ENCODE peak calls at places on chromosomes 13 and 19, in six cellular contexts. I is cardiac muscle cell, J is vagina, V is suprapubic skin, G is tibial nerve, B is stomach. K is an unnamed sample.

GRCh38 chr19:37251308-37252229 is 33.6 kb downstream of the ZNF383 start:
- DNase-seq in I (no peak), G (peak), V (no peak), B (peak), J (no peak), K (no peak)

GRCh38 chr13:21364357-21364756 is 94.7 kb downstream of the ZDHHC20 start:
- DNase-seq in J (no peak), G (no peak), V (no peak), I (no peak), B (no peak), K (no peak)

GRCh38 chr13:23656637-23657036 is 86.4 kb downstream of the TNFRSF19 start:
- DNase-seq in J (no peak), B (no peak), V (no peak), I (no peak), G (no peak), K (no peak)

GRCh38 chr19:722553-723101 is 13.9 kb downstream of the PALM start:
- DNase-seq in B (no peak), J (no peak), G (no peak), I (no peak), V (no peak), K (no peak)

GRCh38 chr13:49098771-49099512 is 121.2 kb upstream of the MLNR start:
- DNase-seq in G (no peak), V (no peak), I (no peak), J (no peak), B (no peak), K (no peak)

GRCh38 chr13:72166102-72166660 is 299.2 kb upstream of the DACH1 start:
- DNase-seq in I (no peak), V (no peak), B (no peak), G (no peak), J (no peak), K (no peak)

GRCh38 chr13:112343591-112343990 is 32.6 kb upstream of the SPACA7 start:
- DNase-seq in I (no peak), V (no peak), G (no peak), B (no peak), J (no peak), K (no peak)

GRCh38 chr13:28819046-28819747 is 942 bp upstream of the MTUS2 start:
- DNase-seq in G (no peak), V (no peak), I (peak), B (no peak), J (no peak), K (no peak)

GRCh38 chr19:35399948-35400772 is 29.3 kb downstream of the GPR42 start:
- DNase-seq in V (no peak), I (no peak), G (no peak), J (no peak), B (no peak), K (no peak)

GRCh38 chr13:57569981-57570380 is 61.6 kb upstream of the PCDH17 start:
- DNase-seq in I (no peak), G (no peak), J (no peak), V (no peak), B (no peak), K (no peak)

GRCh38 chr13:113034451-113035208 is 65.6 kb downstream of the MCF2L start:
- DNase-seq in V (no peak), I (peak), B (peak), J (no peak), G (peak), K (no peak)

GRCh38 chr13:100525453-100526298 is 62.9 kb downstream of the GGACT start:
- DNase-seq in B (no peak), J (no peak), G (no peak), V (no peak), I (peak), K (no peak)

GRCh38 chr19:52945652-52946321 is 16.9 kb downstream of the ZNF816 start:
- DNase-seq in I (no peak), B (peak), G (no peak), J (no peak), V (no peak), K (no peak)

GRCh38 chr19:7699003-7699402 is 2.9 kb downstream of the FCER2 start:
- DNase-seq in J (no peak), B (no peak), I (no peak), V (no peak), G (no peak), K (no peak)

GRCh38 chr19:18401580-18402112 is 4.2 kb upstream of the LRRC25 start:
- DNase-seq in J (no peak), B (no peak), G (peak), I (no peak), V (no peak), K (no peak)

GRCh38 chr19:41918095-41918494 is 10.2 kb downstream of the ERFL start:
- DNase-seq in V (no peak), G (no peak), I (no peak), J (no peak), B (no peak), K (no peak)

GRCh38 chr13:95676100-95676774 is 702 bp upstream of the DNAJC3 start:
- DNase-seq in G (peak), B (peak), I (no peak), J (no peak), V (no peak), K (no peak)

GRCh38 chr13:45847554-45848224 is 3.9 kb downstream of the SIAH3 start:
- DNase-seq in I (peak), B (peak), V (no peak), J (no peak), G (peak), K (no peak)

GRCh38 chr13:23617551-23618014 is 47.4 kb downstream of the TNFRSF19 start:
- DNase-seq in G (no peak), V (no peak), I (no peak), J (no peak), B (no peak), K (no peak)

GRCh38 chr13:85261757-85262346 is 537.4 kb downstream of the SLITRK6 start:
- DNase-seq in I (peak), G (no peak), V (no peak), B (no peak), J (no peak), K (no peak)

GRCh38 chr13:42997381-42997780 is 5.3 kb upstream of the EPSTI1 start:
- DNase-seq in B (no peak), I (peak), G (no peak), V (no peak), J (no peak), K (no peak)

GRCh38 chr19:17107546-17108452 is 32.2 kb downstream of the MYO9B start:
- DNase-seq in I (no peak), V (peak), B (peak), J (no peak), G (peak), K (peak)

GRCh38 chr19:45469835-45470146 is 2.0 kb downstream of the FOSB start:
- DNase-seq in G (no peak), B (peak), J (no peak), V (no peak), I (peak), K (no peak)

GRCh38 chr19:5967994-5968430 is 9.9 kb downstream of the RANBP3 start:
- DNase-seq in V (peak), J (no peak), I (peak), G (peak), B (peak), K (no peak)

GRCh38 chr13:41019027-41019487 is at the start of gene ELF1:
- DNase-seq in V (no peak), I (no peak), B (peak), J (no peak), G (peak), K (no peak)

GRCh38 chr19:20422216-20422615 is 143.4 kb downstream of the ZNF737 start:
- DNase-seq in G (no peak), J (no peak), B (no peak), I (no peak), V (no peak), K (no peak)

GRCh38 chr13:95403349-95404140 is 102.3 kb upstream of the ABCC4 start:
- DNase-seq in V (no peak), I (peak), B (no peak), G (no peak), J (no peak), K (no peak)

GRCh38 chr13:28282451-28282850 is 144.1 kb downstream of the PAN3 start:
- DNase-seq in B (no peak), J (no peak), G (no peak), V (no peak), I (no peak), K (no peak)

DNA sequence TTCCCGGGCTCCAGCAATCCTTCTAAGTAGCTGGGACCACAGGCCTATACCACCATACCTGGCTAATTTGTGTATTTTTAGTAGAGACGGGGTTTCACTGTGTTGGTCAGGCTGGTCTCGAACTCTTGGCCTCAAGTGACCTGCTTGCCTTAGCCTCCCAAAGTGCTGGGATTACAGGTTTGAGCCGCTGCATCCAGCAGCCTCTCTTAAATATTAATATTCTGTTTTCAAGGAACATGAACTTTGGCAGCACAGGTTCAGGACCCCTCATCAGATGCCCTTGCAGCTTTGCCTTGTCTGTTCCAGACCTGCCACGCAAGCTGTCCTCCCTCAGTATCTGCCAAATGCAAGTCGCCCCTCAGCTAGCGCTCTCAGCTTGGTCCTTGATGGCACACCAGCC is 166.8 kb downstream of the KCTD15 start:
- DNase-seq in J (no peak), V (no peak), G (no peak), I (no peak), B (no peak), K (peak)
- TF ChIP-seq CTCF in J (no peak), V (no peak), G (no peak), I (no peak), B (no peak), K (no peak)

DNA sequence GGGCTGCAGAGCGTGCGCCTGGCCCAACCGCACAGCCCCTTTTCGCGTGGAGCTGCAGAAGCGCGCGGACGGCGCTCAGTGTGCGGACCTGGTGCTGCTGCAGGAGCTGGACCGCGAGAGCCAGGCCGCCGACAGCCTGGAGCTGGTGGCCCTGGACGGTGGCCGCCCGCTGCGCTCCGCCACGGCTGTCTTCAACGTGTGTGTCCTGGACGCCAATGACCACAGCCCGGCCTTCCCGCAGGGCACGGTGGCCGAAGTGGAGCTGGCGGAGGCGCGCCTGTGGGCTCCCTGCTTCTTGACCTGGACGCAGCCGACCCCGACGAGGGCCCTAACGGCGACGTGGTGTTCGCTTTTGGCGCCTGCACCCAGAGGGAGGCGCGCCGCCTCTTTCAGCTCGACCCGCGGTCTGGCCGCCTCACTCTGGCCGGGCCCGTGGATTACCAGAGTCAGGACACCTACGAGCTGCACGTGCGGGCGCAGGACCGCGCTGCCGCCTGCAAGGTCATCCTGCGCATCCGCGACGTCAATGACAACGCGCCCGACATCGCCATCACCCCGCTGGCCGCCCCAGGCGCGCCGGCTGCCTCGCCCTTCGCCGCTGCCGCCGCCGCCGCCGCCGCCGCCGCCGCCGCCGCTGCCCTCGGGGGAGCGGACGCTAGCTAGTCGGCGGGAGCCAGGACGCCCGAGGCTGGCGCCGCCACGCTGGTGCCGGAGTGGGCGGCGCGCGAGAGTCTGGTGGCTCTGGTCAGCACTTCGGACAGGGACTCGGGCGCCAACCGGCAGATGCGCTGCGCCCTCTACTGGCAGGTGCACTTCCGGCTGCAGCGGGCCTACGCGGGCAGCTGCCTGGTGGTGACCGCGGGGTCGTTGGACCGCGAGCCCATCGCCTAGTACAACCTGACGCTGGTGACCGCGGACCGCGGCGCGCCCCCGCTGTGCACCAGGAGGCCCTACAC is 172.2 kb downstream of the OLFM4 start:
- DNase-seq in B (peak), I (peak), G (peak), V (peak), J (no peak), K (no peak)
- TF ChIP-seq CTCF in B (no peak), I (peak), G (peak), V (peak), J (no peak), K (peak)

DNA sequence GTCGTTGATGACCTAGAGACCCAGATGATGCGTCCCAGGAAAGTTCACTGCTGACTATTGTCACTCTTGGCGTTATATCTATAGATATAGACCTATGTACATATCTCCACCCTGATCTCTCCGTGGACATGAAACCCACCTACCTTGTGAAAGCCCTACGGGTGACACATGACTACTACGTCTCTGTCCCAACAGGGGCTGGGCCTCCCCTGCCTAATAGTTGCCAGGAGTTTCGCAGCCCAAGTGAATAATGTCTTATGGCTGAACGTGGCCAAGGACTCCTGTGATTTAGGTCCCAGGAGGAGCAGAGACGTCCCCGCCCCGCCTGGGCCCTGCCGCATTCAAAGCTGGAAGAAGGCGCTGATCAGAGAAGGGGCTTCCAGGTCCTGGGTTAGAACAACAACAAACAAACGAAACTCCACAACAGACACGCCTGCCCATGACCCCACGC is 4.9 kb upstream of the POU4F1 start:
- DNase-seq in V (no peak), J (no peak), I (no peak), G (no peak), B (no peak), K (no peak)
- TF ChIP-seq CTCF in V (no peak), J (no peak), I (no peak), G (no peak), B (no peak), K (no peak)

DNA sequence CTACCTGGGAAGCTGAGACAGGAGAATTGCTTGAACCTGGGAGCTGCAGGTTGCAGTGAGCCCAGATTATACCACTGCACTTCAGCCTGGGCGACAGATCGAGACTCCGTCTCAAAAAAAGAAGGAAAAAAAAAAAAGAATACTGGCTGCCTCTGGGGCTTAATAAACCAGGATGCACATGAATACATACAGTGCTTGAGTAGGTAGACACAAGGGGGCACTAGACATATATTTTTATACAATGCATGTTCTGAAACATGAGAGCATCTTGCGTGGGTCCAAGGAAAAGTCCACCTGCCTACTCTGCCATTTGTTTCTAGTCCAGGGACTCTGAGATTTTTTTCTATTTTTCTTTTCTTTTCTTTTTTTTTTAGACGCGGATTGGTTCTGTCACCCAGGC is 31.2 kb downstream of the KEAP1 start:
- DNase-seq in J (no peak), G (no peak), B (no peak), I (peak), V (no peak), K (no peak)
- TF ChIP-seq CTCF in J (no peak), G (no peak), B (no peak), I (peak), V (no peak), K (peak)

DNA sequence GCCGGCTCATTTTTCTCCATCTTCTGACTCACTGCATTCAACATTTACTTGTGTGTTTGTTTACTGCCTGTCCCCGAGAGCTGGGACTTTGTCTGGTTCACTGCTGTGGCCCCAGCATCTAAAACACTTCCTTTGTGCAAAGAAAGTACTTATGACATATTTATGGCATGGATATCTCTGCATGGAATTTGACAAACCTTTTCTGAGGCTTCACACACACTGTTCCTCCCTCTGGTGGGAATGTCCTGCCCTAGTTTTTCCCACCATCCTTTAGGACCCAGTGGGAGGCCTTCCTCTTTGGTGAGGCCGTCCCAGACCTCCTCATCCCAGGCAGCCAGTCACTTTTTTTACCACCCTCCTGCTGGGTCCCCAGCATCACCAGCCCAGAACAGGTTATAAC is 1.4 kb upstream of the SRRM5 start:
- DNase-seq in V (no peak), J (no peak), G (no peak), I (no peak), B (no peak), K (no peak)
- TF ChIP-seq CTCF in V (no peak), J (no peak), G (no peak), I (no peak), B (no peak), K (no peak)

DNA sequence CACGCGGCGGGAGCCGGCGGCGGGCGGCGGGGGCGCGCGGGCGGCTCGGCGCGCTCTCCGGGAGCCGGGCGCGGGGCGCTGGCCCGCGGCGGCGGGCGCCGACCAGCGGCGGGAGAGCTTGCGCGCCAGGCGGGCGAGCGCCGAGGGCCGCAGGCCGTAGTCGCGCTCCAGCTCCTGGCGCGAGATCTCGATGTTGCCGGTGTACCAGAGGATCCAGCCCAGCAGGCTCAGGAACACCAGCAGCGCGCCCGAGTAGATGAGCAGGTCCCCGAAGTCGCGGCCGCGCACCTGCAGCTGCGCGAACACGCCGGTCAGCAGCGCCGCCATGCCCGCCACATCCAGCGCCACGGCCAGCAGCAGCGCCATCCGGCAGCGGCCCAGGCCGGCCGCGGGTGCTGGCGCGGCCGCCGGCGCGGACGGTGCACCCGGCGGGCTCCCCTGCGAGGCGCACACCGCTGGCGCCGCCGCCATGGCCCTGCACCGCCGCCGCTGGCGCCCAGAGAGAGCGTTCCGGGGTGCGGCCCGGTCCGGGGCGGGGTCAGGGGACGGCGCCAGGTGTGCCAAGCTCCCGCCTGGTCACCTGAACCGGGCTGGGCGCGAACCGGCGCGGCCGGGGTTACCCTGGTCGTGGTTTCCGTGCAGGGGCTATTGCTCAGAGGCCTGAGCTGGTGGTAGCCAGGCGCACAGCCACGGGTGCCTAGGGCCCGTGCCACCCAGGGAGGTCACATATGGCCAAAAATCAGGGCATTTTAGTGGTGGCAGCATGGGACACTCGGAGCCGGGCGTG is at the start of gene TMEM238:
- DNase-seq in J (no peak), G (no peak), B (peak), V (no peak), I (peak), K (no peak)
- TF ChIP-seq CTCF in J (no peak), G (peak), B (no peak), V (no peak), I (no peak), K (peak)